ENCODE peak calls at places on chromosome X, in nine cellular contexts. W, K, L, I, C, M, Y, A and U are unnamed samples. For H3K36me3 and H3K4me1, the result is how much of the 10 kb centered on the place peaks cover.

GRCh38 chrX:70470850-70471289 is 26.2 kb downstream of the DLG3 start:
- DNase-seq in W (no peak), K (no peak), L (no peak), I (peak), C (no peak), M (no peak), Y (no peak), A (no peak), U (no peak)

GRCh38 chrX:30302957-30303356 is 6.2 kb downstream of the NR0B1 start:
- DNase-seq in W (no peak), K (no peak), L (peak), I (no peak), C (no peak), M (peak), Y (peak), A (no peak), U (no peak)

GRCh38 chrX:30153175-30153880 is 62.0 kb upstream of the MAGEB2 start:
- DNase-seq in W (no peak), K (no peak), L (no peak), I (no peak), C (no peak), M (no peak), Y (no peak), A (no peak), U (no peak)

GRCh38 chrX:63330681-63331080 is 20.5 kb downstream of the SPIN4 start:
- DNase-seq in W (no peak), K (no peak), L (no peak), I (no peak), C (no peak), M (no peak), Y (peak), A (no peak), U (no peak)

GRCh38 chrX:78658851-78659744 is at the start of gene RTL3:
- DNase-seq in W (no peak), K (no peak), L (no peak), I (peak), C (no peak), M (no peak), Y (peak), A (no peak), U (peak)

GRCh38 chrX:69096963-69097362 is 68.3 kb downstream of the PJA1 start:
- DNase-seq in W (no peak), K (no peak), L (no peak), I (no peak), C (no peak), M (no peak), Y (no peak), A (no peak), U (no peak)

GRCh38 chrX:113741744-113742143 is 842.1 kb upstream of the HTR2C start:
- DNase-seq in W (no peak), K (no peak), L (peak), I (no peak), C (no peak), M (no peak), Y (peak), A (no peak), U (no peak)

GRCh38 chrX:150587585-150588503 is 19.4 kb downstream of the MTM1 start:
- DNase-seq in W (no peak), K (no peak), L (peak), I (no peak), C (no peak), M (no peak), Y (peak), A (no peak), U (no peak)

DNA sequence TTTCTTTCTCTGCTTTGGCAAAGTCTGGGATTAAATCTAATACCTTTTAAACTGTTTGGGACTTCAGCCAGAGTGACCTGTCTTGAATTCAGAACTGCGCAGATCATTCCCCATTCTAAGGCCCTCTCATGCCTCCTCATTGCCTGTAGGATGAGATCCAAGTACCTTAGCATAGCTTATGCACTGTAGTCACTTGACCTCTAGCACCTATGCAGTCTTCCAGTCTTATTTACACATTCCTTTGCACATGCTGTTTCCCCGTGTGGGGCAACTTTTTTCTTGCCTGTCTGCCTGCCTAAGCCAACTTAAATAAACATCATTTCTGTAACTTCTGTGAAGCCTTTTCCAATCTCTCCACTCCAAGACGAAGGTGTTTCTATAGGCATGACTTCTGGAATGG is 68.4 kb downstream of the AR start:
- DNase-seq in W (no peak), K (no peak), L (peak), I (peak), C (no peak), M (no peak), Y (no peak), A (no peak), U (no peak)
- H3K27ac ChIP-seq in W (no peak), K (no peak), L (peak), I (no peak), C (no peak), M (no peak), Y (no peak), A (no peak), U (no peak)

DNA sequence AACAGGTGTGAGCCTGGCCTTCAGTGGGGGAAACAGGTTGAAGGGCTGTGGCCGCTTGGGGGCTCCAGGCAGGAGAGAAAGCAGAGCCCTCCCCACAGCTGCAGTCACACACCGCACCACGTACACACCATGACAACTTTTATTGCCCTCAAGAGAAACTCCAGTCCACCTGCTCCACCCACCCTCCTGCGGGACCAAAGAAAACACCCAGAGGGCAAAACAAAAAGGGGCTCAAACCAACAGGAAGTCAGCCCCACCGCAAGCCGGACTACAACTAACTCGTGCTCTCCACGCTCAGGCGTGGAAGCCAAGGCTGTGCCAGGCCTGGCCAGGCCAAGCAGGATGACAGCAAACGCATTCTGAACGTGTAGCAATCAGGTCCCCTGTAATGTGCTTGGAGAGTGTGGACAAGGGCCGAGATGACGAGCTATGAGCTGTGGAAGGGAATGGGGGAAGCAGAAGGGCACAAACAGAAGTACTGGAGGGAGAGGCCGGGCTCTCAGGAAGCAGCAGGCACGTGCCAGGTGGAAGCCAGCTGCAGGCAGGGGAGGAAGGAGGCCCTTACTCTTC is 12.7 kb downstream of the SLC6A8 start:
- DNase-seq in W (no peak), K (no peak), L (peak), I (no peak), C (no peak), M (no peak), Y (no peak), A (no peak), U (no peak)
- H3K36me3 ChIP-seq in W (half or more), K (under half), L (under half), I (under half), C (under half), M (under half), Y (under half), A (under half), U (under half)

DNA sequence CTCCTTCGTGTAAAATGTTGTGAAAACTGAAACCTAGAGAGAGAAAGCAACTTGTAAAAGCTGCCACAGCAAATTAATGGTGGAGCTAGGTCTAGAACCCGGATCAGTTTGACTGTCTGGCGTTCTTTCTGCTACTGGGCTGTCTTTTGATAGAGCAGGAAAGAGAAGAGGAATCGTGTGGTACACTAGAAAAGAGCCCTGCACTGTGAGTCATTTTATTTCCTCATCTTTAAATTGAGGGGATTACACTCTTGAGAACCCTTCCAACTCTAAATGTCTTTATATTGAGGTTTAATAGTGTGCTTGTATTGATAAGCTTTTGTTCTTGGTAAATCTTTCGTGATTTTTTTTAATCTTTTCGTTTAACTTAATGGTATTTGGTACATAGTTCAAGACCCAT is 4.3 kb downstream of the WDR44 start:
- DNase-seq in W (no peak), K (no peak), L (no peak), I (peak), C (no peak), M (no peak), Y (peak), A (no peak), U (no peak)
- H3K4me1 ChIP-seq in W (under half), K (under half), L (under half), I (under half), C (under half), M (half or more), Y (under half), A (under half), U (under half)

GRCh38 chrX:14125451-14125850 is 95.8 kb upstream of the GEMIN8 start:
- DNase-seq in W (no peak), K (no peak), L (no peak), I (no peak), C (no peak), M (no peak), Y (no peak), A (no peak), U (no peak)
- H3K27ac ChIP-seq in W (no peak), K (no peak), L (no peak), I (no peak), C (no peak), M (no peak), Y (no peak), A (no peak), U (no peak)

GRCh38 chrX:41337140-41337539 is 3.2 kb downstream of the DDX3X start:
- DNase-seq in W (no peak), K (no peak), L (no peak), I (peak), C (no peak), M (no peak), Y (no peak), A (no peak), U (no peak)
- H3K36me3 ChIP-seq in W (under half), K (under half), L (under half), I (under half), C (under half), M (under half), Y (under half), A (under half), U (under half)

GRCh38 chrX:10048076-10048475 is 80.9 kb downstream of the CLDN34 start:
- DNase-seq in W (no peak), K (no peak), L (no peak), I (no peak), C (no peak), M (no peak), Y (peak), A (no peak), U (no peak)
- H3K4me1 ChIP-seq in W (under half), K (under half), L (under half), I (under half), C (under half), M (half or more), Y (under half), A (under half), U (under half)

GRCh38 chrX:107154787-107155620 is 36.4 kb upstream of the RBM41 start:
- DNase-seq in W (no peak), K (no peak), L (no peak), I (peak), C (no peak), M (no peak), Y (no peak), A (no peak), U (no peak)
- H3K27ac ChIP-seq in W (no peak), K (no peak), L (no peak), I (no peak), C (no peak), M (no peak), Y (no peak), A (no peak), U (no peak)

DNA sequence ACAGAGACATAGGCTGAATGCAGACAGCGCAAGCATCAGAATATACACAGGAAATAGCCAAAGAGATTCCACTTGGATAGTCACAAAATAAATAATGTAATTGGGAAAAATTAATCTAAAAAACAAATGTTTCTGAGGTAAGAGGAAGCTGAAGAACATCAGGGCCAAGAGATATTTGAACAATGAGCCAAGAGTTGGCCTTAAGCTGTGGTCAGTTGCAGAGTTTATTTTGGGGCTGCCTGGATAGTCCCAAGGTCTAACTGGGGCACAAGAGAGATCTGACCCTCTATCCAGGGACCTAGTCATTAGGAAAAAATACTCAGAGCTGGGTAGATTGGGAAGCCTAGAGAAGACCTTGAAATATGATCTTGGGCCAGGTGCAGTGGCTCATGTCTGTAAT is 31.3 kb upstream of the FGF16 start:
- DNase-seq in W (no peak), K (no peak), L (no peak), I (no peak), C (no peak), M (no peak), Y (no peak), A (no peak), U (no peak)
- H3K36me3 ChIP-seq in W (under half), K (under half), L (under half), I (under half), C (under half), M (under half), Y (under half), A (under half), U (under half)

GRCh38 chrX:42129022-42129421 is 205.7 kb upstream of the CASK start:
- DNase-seq in W (no peak), K (no peak), L (no peak), I (no peak), C (no peak), M (no peak), Y (no peak), A (no peak), U (no peak)

GRCh38 chrX:42129541-42129940 is 206.2 kb upstream of the CASK start:
- DNase-seq in W (no peak), K (no peak), L (no peak), I (no peak), C (no peak), M (no peak), Y (no peak), A (no peak), U (no peak)

GRCh38 chrX:42128020-42128419 is 204.7 kb upstream of the CASK start:
- DNase-seq in W (no peak), K (no peak), L (no peak), I (no peak), C (no peak), M (no peak), Y (no peak), A (no peak), U (no peak)

GRCh38 chrX:42127563-42127962 is 204.2 kb upstream of the CASK start:
- DNase-seq in W (no peak), K (no peak), L (no peak), I (no peak), C (no peak), M (no peak), Y (no peak), A (no peak), U (no peak)

GRCh38 chrX:42128587-42128986 is 205.2 kb upstream of the CASK start:
- DNase-seq in W (no peak), K (no peak), L (no peak), I (no peak), C (no peak), M (no peak), Y (no peak), A (no peak), U (no peak)
- H3K4me1 ChIP-seq in W (under half), K (under half), L (under half), I (under half), C (under half), M (under half), Y (under half), A (under half), U (under half)

GRCh38 chrX:104288269-104288668 is 33.5 kb upstream of the ESX1 start:
- DNase-seq in W (no peak), K (no peak), L (no peak), I (no peak), C (no peak), M (no peak), Y (peak), A (no peak), U (no peak)
- H3K27ac ChIP-seq in W (no peak), K (no peak), L (no peak), I (no peak), C (no peak), M (no peak), Y (no peak), A (no peak), U (no peak)